ENCODE peak calls at places on chromosome 9, in six cellular contexts. G, X, H, V, S and B are unnamed samples.

GRCh38 chr9:33107762-33108161 is 31.3 kb upstream of the SMU1 start:
- DNase-seq in H (no peak), S (no peak), X (no peak), V (no peak), G (no peak), B (peak)

GRCh38 chr9:127049044-127049443 is 73.4 kb downstream of the ANGPTL2 start:
- DNase-seq in G (no peak), X (peak), H (peak), V (no peak), S (no peak), B (no peak)

GRCh38 chr9:33403941-33404781 is 1.8 kb upstream of the AQP7 start:
- DNase-seq in G (no peak), H (no peak), S (no peak), X (no peak), V (no peak), B (no peak)

GRCh38 chr9:136691316-136692189 is 4.3 kb upstream of the AGPAT2 start:
- DNase-seq in G (no peak), V (no peak), H (no peak), X (no peak), S (peak), B (no peak)

GRCh38 chr9:94864183-94864582 is 137.7 kb downstream of the AOPEP start:
- DNase-seq in X (no peak), V (no peak), H (no peak), S (no peak), G (no peak), B (no peak)

GRCh38 chr9:6216951-6217350 is 1.3 kb downstream of the IL33 start:
- DNase-seq in X (no peak), V (no peak), S (no peak), G (no peak), H (no peak), B (no peak)

GRCh38 chr9:134606951-134607733 is 34.5 kb upstream of the COL5A1 start:
- DNase-seq in X (no peak), G (no peak), V (peak), H (no peak), S (no peak), B (peak)

GRCh38 chr9:101486693-101487442 is 46.8 kb upstream of the RNF20 start:
- DNase-seq in G (peak), H (no peak), X (no peak), S (peak), V (peak), B (peak)

GRCh38 chr9:127178646-127179632 is 56.5 kb upstream of the ANGPTL2 start:
- DNase-seq in S (peak), X (no peak), H (no peak), V (no peak), G (no peak), B (peak)

GRCh38 chr9:20209421-20210340 is 412.6 kb downstream of the MLLT3 start:
- DNase-seq in V (no peak), S (no peak), G (no peak), X (no peak), H (peak), B (no peak)

GRCh38 chr9:126788631-126789349 is 16.1 kb upstream of the ZBTB43 start:
- DNase-seq in G (no peak), X (peak), S (no peak), H (no peak), V (no peak), B (no peak)

GRCh38 chr9:21789541-21790037 is 12.8 kb upstream of the MTAP start:
- DNase-seq in X (peak), G (peak), S (peak), V (peak), H (peak), B (peak)
- H3K4me3 ChIP-seq in X (peak), G (no peak), S (peak), V (no peak), H (peak), B (no peak)

GRCh38 chr9:36765468-36766341 is 193.0 kb downstream of the MELK start:
- DNase-seq in S (peak), X (no peak), H (peak), G (peak), V (peak), B (peak)
- H3K4me3 ChIP-seq in S (peak), X (no peak), H (peak), G (peak), V (peak), B (peak)

GRCh38 chr9:93207326-93207814 is 23.4 kb downstream of the WNK2 start:
- DNase-seq in V (no peak), H (no peak), S (no peak), X (no peak), G (peak), B (peak)
- H3K4me3 ChIP-seq in V (no peak), H (no peak), S (no peak), X (no peak), G (peak), B (no peak)

GRCh38 chr9:98805506-98806272 is 1.8 kb upstream of the GALNT12 start:
- DNase-seq in G (no peak), X (no peak), V (no peak), H (no peak), S (no peak), B (no peak)

GRCh38 chr9:98807070-98807810 is at the start of gene GALNT12:
- DNase-seq in S (peak), X (no peak), G (peak), H (no peak), V (no peak), B (no peak)

GRCh38 chr9:98807811-98808195 is 333 bp downstream of the GALNT12 start:
- DNase-seq in G (peak), V (no peak), S (peak), X (no peak), H (no peak), B (no peak)

GRCh38 chr9:98808411-98808815 is 943 bp downstream of the GALNT12 start:
- DNase-seq in H (no peak), X (no peak), V (no peak), S (no peak), G (no peak), B (no peak)

DNA sequence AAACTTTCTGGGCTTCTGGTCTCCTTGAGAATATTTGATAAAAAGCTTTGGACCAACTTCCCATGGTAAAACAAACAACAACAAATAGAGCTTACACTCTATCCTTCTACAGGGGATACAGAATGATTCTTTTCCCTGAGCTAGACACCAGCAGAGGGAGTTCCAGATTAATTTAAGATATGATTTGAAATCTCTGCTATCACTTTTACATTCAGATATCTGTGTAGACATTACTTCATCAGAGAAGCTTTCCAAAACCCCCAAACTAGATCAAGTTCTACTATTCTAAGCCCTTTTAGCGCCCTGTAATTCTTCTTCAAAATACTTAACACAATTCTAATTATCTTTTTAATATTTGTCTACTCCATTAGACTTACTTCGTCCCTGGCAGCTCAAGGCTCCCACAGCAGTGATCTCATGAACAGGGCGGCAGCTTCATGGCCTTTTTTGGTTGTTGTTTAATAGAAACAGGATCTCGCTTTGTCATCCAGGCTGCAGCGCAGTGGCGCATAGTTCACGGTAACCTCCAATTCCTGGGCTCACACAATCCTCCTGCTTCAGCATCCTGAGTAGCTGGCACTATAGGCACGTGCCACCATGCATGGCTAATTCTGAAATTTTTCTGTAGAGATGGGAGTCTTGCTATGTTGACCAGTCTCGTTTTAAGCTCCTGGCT is 938 bp upstream of the GALNT12 start:
- DNase-seq in V (no peak), X (no peak), S (no peak), G (peak), H (no peak), B (no peak)
- H3K4me3 ChIP-seq in V (no peak), X (no peak), S (no peak), G (peak), H (no peak), B (no peak)